ENCODE peak calls at places on chromosome 1, in ten cellular contexts. Q, T, N, B, Y, V, A, X, K and P are unnamed samples.

GRCh38 chr1:87956072-87956471 is 627.4 kb downstream of the LMO4 start:
- DNase-seq in N (no peak), A (no peak), X (peak; percentile 19), Q (no peak), B (no peak), T (no peak), Y (peak; percentile 90), V (peak; percentile 65), K (no peak), P (no peak)

GRCh38 chr1:87334351-87335174 is 5.9 kb downstream of the LMO4 start:
- DNase-seq in Q (no peak), T (peak; percentile 41), N (no peak), K (no peak), X (peak; percentile 86), B (peak; percentile 2), Y (peak; percentile 42), A (peak; percentile 70), V (no peak), P (peak; percentile 28)

GRCh38 chr1:91836307-91837056 is 49.5 kb downstream of the TGFBR3 start:
- DNase-seq in B (no peak), A (no peak), T (no peak), K (peak; percentile 54), V (no peak), X (peak; percentile 59), N (no peak), Y (peak; percentile 29), Q (no peak), P (no peak)

GRCh38 chr1:113488576-113489177 is 98.4 kb downstream of the MAGI3 start:
- DNase-seq in B (no peak), Q (no peak), X (no peak), K (no peak), T (no peak), Y (no peak), A (no peak), V (no peak), N (no peak), P (peak; percentile 64)

GRCh38 chr1:67833595-67833926 is 294 bp upstream of the GNG12 start:
- DNase-seq in A (no peak), B (peak; percentile 41), T (no peak), N (no peak), Q (no peak), X (no peak), Y (peak; percentile 55), V (no peak), K (no peak), P (peak; percentile 48)

GRCh38 chr1:24443241-24443656 is 27.6 kb downstream of the NIPAL3 start:
- DNase-seq in Q (no peak), T (no peak), B (no peak), Y (peak; percentile 36), X (peak; percentile 44), K (peak; percentile 4), N (no peak), V (no peak), A (no peak), P (peak; percentile 14)

GRCh38 chr1:42767510-42767924 is 468 bp downstream of the C1orf50 start:
- DNase-seq in Y (no peak), T (no peak), B (no peak), A (peak; percentile 37), X (no peak), Q (no peak), V (no peak), N (no peak), K (peak; percentile 57), P (no peak)

GRCh38 chr1:236130372-236130771 is 12.0 kb upstream of the GPR137B start:
- DNase-seq in B (no peak), X (no peak), Q (no peak), Y (no peak), V (no peak), N (no peak), T (no peak), A (no peak), K (no peak), P (no peak)

GRCh38 chr1:246647113-246647512 is 77.1 kb upstream of the SCCPDH start:
- DNase-seq in X (peak; percentile 75), K (no peak), Q (no peak), N (no peak), V (peak; percentile 35), B (no peak), A (peak; percentile 6), Y (peak; percentile 73), T (peak; percentile 71), P (peak; percentile 94)

GRCh38 chr1:198778049-198778448 is 139.2 kb downstream of the PTPRC start:
- DNase-seq in K (no peak), N (no peak), Q (no peak), A (no peak), X (no peak), Y (no peak), T (no peak), B (no peak), V (no peak), P (no peak)

GRCh38 chr1:30446100-30446499 is 277.3 kb downstream of the MATN1 start:
- DNase-seq in A (no peak), V (no peak), K (no peak), Y (no peak), T (no peak), B (no peak), N (no peak), Q (no peak), X (no peak), P (no peak)